ENCODE peak calls at places on chromosomes 6 and 20, in ten cellular contexts. F is stimulated activated CD4-positive, alpha-beta T cell treated with anti-CD3 and anti-CD28 coated beads, Interleukin-15, amount 100 ng/mL, for 48 hours; B is substantia nigra; Q is ACHN; V is cardiac fibroblast; S is B cell; M is activated CD8-positive, alpha-beta T cell treated with anti-CD3 and anti-CD28 coated beads, Interleukin-2, amount 10 ng/mL, durations not matched to agents 7 days and 5 days; J is EH; R is hippocampal formation; T is testis. C is an unnamed sample.

GRCh38 chr20:41654292-41654691 is 36.1 kb upstream of the CHD6 start:
- DNase-seq in F (no peak), B (no peak), Q (no peak), V (no peak), S (no peak), M (no peak), J (no peak), R (no peak), T (no peak), C (peak; percentile 74)

GRCh38 chr20:12598894-12599293 is 409.9 kb upstream of the SPTLC3 start:
- DNase-seq in F (no peak), B (no peak), Q (no peak), V (no peak), S (no peak), M (no peak), J (no peak), R (no peak), T (no peak), C (no peak)

GRCh38 chr6:9783567-9783966 is 631.3 kb downstream of the TFAP2A start:
- DNase-seq in F (no peak), B (no peak), Q (no peak), V (no peak), S (no peak), M (no peak), J (peak; percentile 10), R (no peak), T (no peak), C (no peak)

GRCh38 chr6:2468601-2468955 is 223.2 kb upstream of the GMDS start:
- DNase-seq in F (no peak), B (no peak), Q (no peak), V (peak; percentile 9), S (no peak), M (no peak), J (peak; percentile 15), R (no peak), T (no peak), C (no peak)

GRCh38 chr20:15252289-15252688 is 914.9 kb upstream of the FLRT3 start:
- DNase-seq in F (no peak), B (no peak), Q (no peak), V (no peak), S (no peak), M (no peak), J (no peak), R (no peak), T (no peak), C (no peak)

GRCh38 chr6:36075656-36076055 is 48.0 kb downstream of the MAPK14 start:
- DNase-seq in F (no peak), B (no peak), Q (no peak), V (no peak), S (peak; percentile 19), M (no peak), J (no peak), R (no peak), T (no peak), C (no peak)

GRCh38 chr6:166726193-166726592 is 99.1 kb upstream of the RPS6KA2 start:
- DNase-seq in F (no peak), B (no peak), Q (no peak), V (no peak), S (no peak), M (no peak), J (peak; percentile 1), R (no peak), T (no peak), C (no peak)

GRCh38 chr20:14984768-14985622 is 647.6 kb upstream of the FLRT3 start:
- DNase-seq in F (no peak), B (no peak), Q (no peak), V (no peak), S (no peak), M (no peak), J (no peak), R (no peak), T (no peak), C (no peak)

GRCh38 chr6:6546318-6547110 is 42.0 kb upstream of the LY86 start:
- DNase-seq in F (peak; percentile 11), B (peak; percentile 65), Q (no peak), V (peak; percentile 29), S (peak; percentile 67), M (peak; percentile 30), J (no peak), R (peak; percentile 49), T (peak; percentile 55), C (peak; percentile 33)

GRCh38 chr6:41687501-41688175 is 47.8 kb downstream of the TFEB start:
- DNase-seq in F (no peak), B (no peak), Q (no peak), V (no peak), S (no peak), M (no peak), J (no peak), R (no peak), T (no peak), C (no peak)

GRCh38 chr6:135222623-135223022 is 41.5 kb downstream of the MYB start:
- DNase-seq in F (no peak), B (no peak), Q (no peak), V (no peak), S (no peak), M (no peak), J (no peak), R (no peak), T (no peak), C (no peak)

GRCh38 chr6:12033770-12034169 is 21.7 kb downstream of the HIVEP1 start:
- DNase-seq in F (no peak), B (no peak), Q (peak; percentile 62), V (peak; percentile 68), S (no peak), M (no peak), J (peak; percentile 26), R (no peak), T (no peak), C (no peak)

GRCh38 chr6:160042788-160043301 is 74.0 kb downstream of the IGF2R start:
- DNase-seq in F (no peak), B (no peak), Q (no peak), V (peak; percentile 82), S (no peak), M (no peak), J (peak; percentile 69), R (no peak), T (no peak), C (no peak)

GRCh38 chr20:50015636-50015992 is 32.8 kb downstream of the SNAI1 start:
- DNase-seq in F (no peak), B (no peak), Q (no peak), V (no peak), S (peak; percentile 9), M (no peak), J (no peak), R (no peak), T (no peak), C (no peak)

GRCh38 chr20:16608265-16608636 is 35.0 kb upstream of the KIF16B start:
- DNase-seq in F (no peak), B (no peak), Q (no peak), V (peak; percentile 12), S (no peak), M (no peak), J (no peak), R (no peak), T (no peak), C (no peak)

GRCh38 chr6:134938896-134939295 is 11.0 kb downstream of the ALDH8A1 start:
- DNase-seq in F (peak; percentile 60), B (no peak), Q (no peak), V (peak; percentile 22), S (no peak), M (peak; percentile 40), J (no peak), R (no peak), T (no peak), C (no peak)

GRCh38 chr6:144334150-144334708 is 49.1 kb downstream of the UTRN start:
- DNase-seq in F (peak; percentile 36), B (no peak), Q (no peak), V (no peak), S (peak; percentile 59), M (peak; percentile 88), J (no peak), R (no peak), T (no peak), C (no peak)

GRCh38 chr6:42453649-42454427 is 2.1 kb upstream of the TRERF1 start:
- DNase-seq in F (no peak), B (no peak), Q (no peak), V (peak; percentile 60), S (peak; percentile 32), M (peak; percentile 29), J (peak; percentile 68), R (no peak), T (peak; percentile 77), C (no peak)

GRCh38 chr6:38136547-38136946 is 317.0 kb downstream of the ZFAND3 start:
- DNase-seq in F (no peak), B (no peak), Q (no peak), V (peak; percentile 29), S (no peak), M (no peak), J (peak; percentile 21), R (no peak), T (no peak), C (no peak)

GRCh38 chr6:47687432-47687831 is 10.9 kb upstream of the ADGRF4 start:
- DNase-seq in F (no peak), B (no peak), Q (no peak), V (no peak), S (no peak), M (no peak), J (no peak), R (no peak), T (no peak), C (peak; percentile 20)

GRCh38 chr20:44085616-44086434 is 101.2 kb downstream of the JPH2 start:
- DNase-seq in F (no peak), B (no peak), Q (no peak), V (no peak), S (no peak), M (no peak), J (no peak), R (no peak), T (no peak), C (no peak)

GRCh38 chr20:23629017-23629541 is 8.7 kb downstream of the CST3 start:
- DNase-seq in F (no peak), B (no peak), Q (peak; percentile 18), V (peak; percentile 95), S (no peak), M (no peak), J (peak; percentile 52), R (no peak), T (no peak), C (no peak)

GRCh38 chr6:10397756-10398438 is 17.0 kb downstream of the TFAP2A start:
- DNase-seq in F (no peak), B (no peak), Q (no peak), V (no peak), S (no peak), M (no peak), J (peak; percentile 62), R (no peak), T (no peak), C (no peak)

GRCh38 chr6:165055231-165055630 is 254.2 kb downstream of the C6orf118 start:
- DNase-seq in F (no peak), B (peak; percentile 4), Q (no peak), V (no peak), S (no peak), M (no peak), J (no peak), R (peak; percentile 11), T (no peak), C (no peak)